ENCODE peak calls at places on chromosomes 3 and 15, in six cellular contexts. V, X, J, S, R and I are unnamed samples.

GRCh38 chr15:97504031-97504430 is 456.5 kb upstream of the ARRDC4 start:
- DNase-seq in X (no peak), J (no peak), R (no peak), S (no peak), V (no peak), I (no peak)

GRCh38 chr15:92011611-92012367 is 158.3 kb downstream of the SLCO3A1 start:
- DNase-seq in R (no peak), J (no peak), X (no peak), V (no peak), S (no peak), I (no peak)

GRCh38 chr15:72178976-72179585 is 18.5 kb downstream of the GRAMD2A start:
- DNase-seq in V (no peak), S (no peak), X (no peak), J (no peak), R (no peak), I (no peak)

GRCh38 chr3:30615615-30616346 is 9.4 kb downstream of the TGFBR2 start:
- DNase-seq in V (no peak), J (no peak), S (no peak), X (no peak), R (no peak), I (no peak)

GRCh38 chr3:38519000-38519399 is 22.9 kb downstream of the EXOG start:
- DNase-seq in R (no peak), X (no peak), S (no peak), J (no peak), V (no peak), I (no peak)

GRCh38 chr15:43529587-43530345 is 12.4 kb downstream of the MAP1A start:
- DNase-seq in S (no peak), V (no peak), R (no peak), X (no peak), J (peak), I (no peak)

GRCh38 chr3:146274833-146275232 is 23.9 kb upstream of the PLSCR4 start:
- DNase-seq in R (no peak), V (no peak), J (no peak), S (no peak), X (no peak), I (no peak)

GRCh38 chr3:145807990-145808389 is 353.0 kb downstream of the PLOD2 start:
- DNase-seq in S (no peak), V (no peak), R (peak), X (peak), J (no peak), I (no peak)

GRCh38 chr15:97745481-97746071 is 214.9 kb upstream of the ARRDC4 start:
- DNase-seq in V (peak), R (no peak), J (peak), S (no peak), X (no peak), I (peak)

GRCh38 chr3:109098245-109098644 is 19.7 kb downstream of the MORC1 start:
- DNase-seq in X (no peak), V (peak), R (no peak), S (no peak), J (no peak), I (no peak)

GRCh38 chr3:194281766-194282165 is 69.4 kb downstream of the CPN2 start:
- DNase-seq in R (no peak), J (no peak), X (no peak), S (no peak), V (no peak), I (peak)

GRCh38 chr3:29936766-29937165 is 655.9 kb downstream of the RBMS3 start:
- DNase-seq in X (no peak), S (no peak), V (no peak), R (no peak), J (no peak), I (no peak)

GRCh38 chr3:25448750-25449684 is 21.0 kb downstream of the RARB start:
- DNase-seq in V (peak), R (peak), X (peak), S (peak), J (no peak), I (peak)

GRCh38 chr15:37015476-37015875 is 84.9 kb downstream of the MEIS2 start:
- DNase-seq in R (no peak), J (no peak), V (no peak), S (no peak), X (no peak), I (no peak)

DNA sequence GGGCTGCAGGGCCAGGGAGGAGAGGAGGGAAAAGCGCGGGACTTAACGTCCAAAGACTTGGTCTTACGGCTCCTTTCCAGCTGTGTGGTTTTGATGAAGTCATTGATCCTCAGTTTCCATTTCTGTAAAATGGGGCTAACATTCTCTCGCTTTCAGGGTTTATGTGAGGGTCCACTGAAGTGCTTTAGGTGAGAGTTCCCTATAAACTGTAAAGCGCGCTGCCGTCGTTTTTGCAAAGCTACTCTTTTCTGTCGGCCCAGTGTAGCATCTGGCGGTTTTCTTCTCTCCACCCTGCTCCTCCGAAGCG is 568 bp upstream of the DNAJC17 start:
- DNase-seq in X (no peak), R (no peak), V (no peak), S (no peak), J (no peak), I (no peak)
- TF ChIP-seq CTCF in X (no peak), R (no peak), V (no peak), S (no peak), J (no peak), I (no peak)

DNA sequence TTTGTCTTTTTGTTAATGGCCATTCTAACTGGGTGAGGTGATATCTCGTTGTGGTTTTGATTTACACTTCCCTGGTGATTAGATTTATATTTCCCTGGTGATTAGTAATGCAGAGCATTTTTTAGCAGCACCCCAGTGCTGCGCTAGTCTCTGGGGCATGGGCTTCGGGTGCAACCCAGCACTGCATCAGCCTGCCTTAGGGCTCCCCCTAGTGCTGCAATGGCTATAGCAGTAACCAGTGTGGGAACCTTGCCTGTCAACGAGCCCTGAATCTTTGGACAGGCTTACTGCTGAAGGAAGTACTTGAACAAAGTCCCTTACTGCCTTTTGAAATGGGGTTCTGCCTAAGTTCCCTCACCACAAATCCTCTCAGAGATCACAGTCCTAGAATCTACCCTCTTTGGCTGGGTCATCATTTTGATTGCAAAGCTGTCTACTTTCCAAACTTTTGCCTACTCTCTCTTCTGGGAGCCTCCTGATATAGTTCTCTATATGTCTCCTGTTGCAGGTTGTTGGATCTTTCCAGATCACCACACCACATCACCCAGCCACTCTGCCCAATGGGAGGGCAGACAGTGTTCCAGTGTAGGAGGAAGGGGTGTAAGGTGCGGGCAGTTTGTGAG is 79.2 kb upstream of the CCNL1 start:
- DNase-seq in R (peak), X (peak), V (peak), S (peak), J (peak), I (peak)
- TF ChIP-seq CTCF in R (peak), X (peak), V (peak), S (peak), J (peak), I (peak)

GRCh38 chr15:94002026-94002425 is 229.3 kb upstream of the MCTP2 start:
- DNase-seq in V (no peak), X (no peak), S (no peak), R (no peak), J (no peak), I (no peak)
- TF ChIP-seq CTCF in V (no peak), X (no peak), S (no peak), R (no peak), J (no peak), I (no peak)

GRCh38 chr3:52483081-52483480 is 12.1 kb upstream of the STAB1 start:
- DNase-seq in R (no peak), S (no peak), J (no peak), X (no peak), V (no peak), I (no peak)

GRCh38 chr3:52480768-52481715 is 14.1 kb upstream of the STAB1 start:
- DNase-seq in J (no peak), S (peak), X (no peak), R (no peak), V (no peak), I (peak)

GRCh38 chr3:52479876-52480575 is 15.1 kb upstream of the STAB1 start:
- DNase-seq in S (peak), X (no peak), J (no peak), V (no peak), R (no peak), I (no peak)

GRCh38 chr3:52483577-52484495 is 11.3 kb upstream of the STAB1 start:
- DNase-seq in R (no peak), X (no peak), S (no peak), J (no peak), V (no peak), I (no peak)

DNA sequence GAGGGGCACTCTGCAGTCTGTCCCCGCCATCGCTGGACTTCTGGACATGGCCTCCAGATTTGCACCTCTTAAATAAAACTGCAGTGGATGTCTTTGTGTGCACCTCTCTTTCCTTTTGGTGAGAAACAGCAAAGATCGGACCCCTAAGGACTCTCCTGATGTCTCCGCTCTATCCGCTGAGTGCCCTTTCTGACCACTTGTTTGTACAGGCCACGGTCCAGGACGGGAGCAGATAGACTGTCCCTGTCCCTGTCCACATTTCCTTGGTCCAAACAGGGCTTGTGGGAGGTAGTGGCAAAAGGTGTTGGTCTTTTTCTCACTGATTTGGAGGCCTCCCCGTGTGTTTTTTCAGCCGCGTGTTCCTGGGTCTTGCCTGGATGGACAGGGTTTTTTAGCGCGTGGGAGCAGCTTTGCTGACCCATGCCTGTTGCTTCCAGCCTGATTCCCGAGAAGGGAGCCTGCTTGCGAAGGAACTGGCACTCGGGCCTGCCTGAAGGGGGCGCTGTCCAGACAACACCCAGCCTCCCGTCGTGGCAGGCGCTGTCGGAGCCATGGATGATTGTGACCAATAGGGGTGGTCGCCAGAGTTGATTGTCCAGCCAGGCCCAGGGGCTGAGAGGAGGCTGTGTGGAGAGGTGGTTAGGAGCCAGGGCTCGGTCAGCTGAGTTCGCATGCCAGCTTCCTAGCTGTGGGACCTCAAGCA is 13.2 kb upstream of the STAB1 start:
- DNase-seq in J (no peak), X (no peak), S (peak), V (no peak), R (no peak), I (peak)
- TF ChIP-seq CTCF in J (peak), X (peak), S (peak), V (no peak), R (no peak), I (peak)

DNA sequence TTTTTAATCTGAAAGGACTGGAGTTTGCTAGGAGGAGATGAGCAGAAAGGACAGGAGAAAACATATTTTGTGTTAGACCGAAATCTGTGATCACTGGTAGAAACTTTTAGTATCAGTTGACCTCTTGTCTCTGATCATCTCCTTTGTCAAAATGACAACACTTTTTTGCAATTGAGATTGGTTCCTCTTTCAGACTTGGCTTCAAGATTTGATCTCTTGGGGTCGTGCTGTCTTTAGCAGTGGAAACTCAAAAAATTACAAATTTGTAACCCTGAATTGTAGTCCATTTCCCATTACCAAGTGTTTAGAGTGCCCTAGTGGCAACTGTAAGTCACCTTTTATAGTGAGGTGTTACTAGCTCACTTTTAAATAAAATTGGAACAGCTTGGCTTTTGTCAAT is 107.4 kb downstream of the KLHL25 start:
- DNase-seq in S (no peak), J (no peak), X (no peak), R (no peak), V (no peak), I (no peak)
- TF ChIP-seq CTCF in S (no peak), J (no peak), X (no peak), R (no peak), V (no peak), I (no peak)